ENCODE peak calls at places on chromosomes 5 and 9, in ten cellular contexts. W is PC-9, J is fibroblast of lung, B is IMR-90, Q is neural progenitor cell, S is A549, F is H9, O is mesenchymal stem cell, H is GM23248, D is mesendoderm. Y is an unnamed sample.

GRCh38 chr5:44933686-44934085 is 124.9 kb downstream of the MRPS30 start:
- DNase-seq in W (no peak), J (no peak), B (no peak), Q (no peak), S (no peak), F (no peak), O (no peak), H (no peak), D (no peak), Y (no peak)

GRCh38 chr9:98085955-98086354 is 29.4 kb downstream of the NANS start:
- DNase-seq in W (no peak), J (no peak), B (no peak), Q (peak), S (no peak), F (peak), O (no peak), H (no peak), D (peak), Y (no peak)

GRCh38 chr5:62149894-62150293 is 156.1 kb upstream of the KIF2A start:
- DNase-seq in W (no peak), J (no peak), B (no peak), Q (no peak), S (no peak), F (no peak), O (no peak), H (no peak), D (no peak), Y (no peak)

GRCh38 chr5:56543431-56544385 is 271.6 kb upstream of the MAP3K1 start:
- DNase-seq in W (peak), J (peak), B (peak), Q (no peak), S (peak), F (no peak), O (peak), H (peak), D (peak), Y (no peak)

GRCh38 chr5:173840111-173840983 is 47.8 kb upstream of the CPEB4 start:
- DNase-seq in W (no peak), J (no peak), B (no peak), Q (no peak), S (no peak), F (no peak), O (no peak), H (no peak), D (no peak), Y (no peak)

GRCh38 chr5:21573915-21574314 is 1279.2 kb downstream of the CDH12 start:
- DNase-seq in W (no peak), J (no peak), B (no peak), Q (no peak), S (no peak), F (no peak), O (no peak), H (no peak), D (no peak), Y (no peak)

GRCh38 chr9:134804871-134805270 is 75.7 kb upstream of the FCN2 start:
- DNase-seq in W (no peak), J (no peak), B (no peak), Q (no peak), S (no peak), F (no peak), O (no peak), H (no peak), D (no peak), Y (no peak)

GRCh38 chr5:167916706-167917105 is 374.7 kb upstream of the WWC1 start:
- DNase-seq in W (no peak), J (peak), B (peak), Q (peak), S (no peak), F (peak), O (no peak), H (peak), D (peak), Y (no peak)

GRCh38 chr9:133774799-133775198 is 36.6 kb upstream of the SARDH start:
- DNase-seq in W (no peak), J (no peak), B (no peak), Q (no peak), S (no peak), F (no peak), O (no peak), H (no peak), D (no peak), Y (no peak)

GRCh38 chr9:103734471-103734870 is 359.6 kb upstream of the SMC2 start:
- DNase-seq in W (no peak), J (no peak), B (no peak), Q (no peak), S (no peak), F (no peak), O (no peak), H (no peak), D (no peak), Y (no peak)

GRCh38 chr5:39578887-39579497 is 154.2 kb upstream of the DAB2 start:
- DNase-seq in W (no peak), J (peak), B (peak), Q (no peak), S (no peak), F (no peak), O (peak), H (peak), D (no peak), Y (peak)

GRCh38 chr5:164346785-164347630 is 841.6 kb downstream of the MAT2B start:
- DNase-seq in W (no peak), J (no peak), B (peak), Q (no peak), S (no peak), F (no peak), O (peak), H (no peak), D (peak), Y (no peak)

GRCh38 chr5:111681791-111682190 is 75.2 kb downstream of the NREP start:
- DNase-seq in W (no peak), J (peak), B (peak), Q (no peak), S (no peak), F (no peak), O (no peak), H (peak), D (no peak), Y (no peak)

GRCh38 chr5:16970826-16971225 is 34.7 kb upstream of the MYO10 start:
- DNase-seq in W (no peak), J (no peak), B (peak), Q (no peak), S (no peak), F (no peak), O (no peak), H (peak), D (no peak), Y (no peak)

GRCh38 chr5:148084269-148084668 is 20.5 kb downstream of the SPINK5 start:
- DNase-seq in W (no peak), J (no peak), B (no peak), Q (no peak), S (no peak), F (peak), O (no peak), H (no peak), D (peak), Y (no peak)

GRCh38 chr5:83378624-83379259 is 92.8 kb upstream of the VCAN start:
- DNase-seq in W (no peak), J (no peak), B (no peak), Q (no peak), S (no peak), F (peak), O (no peak), H (no peak), D (peak), Y (no peak)

GRCh38 chr5:15577132-15577531 is 77.2 kb downstream of the FBXL7 start:
- DNase-seq in W (no peak), J (no peak), B (no peak), Q (no peak), S (no peak), F (no peak), O (no peak), H (no peak), D (peak), Y (no peak)

GRCh38 chr5:133613184-133613583 is 843 bp upstream of the FSTL4 start:
- DNase-seq in W (no peak), J (no peak), B (no peak), Q (no peak), S (no peak), F (no peak), O (no peak), H (no peak), D (no peak), Y (no peak)

GRCh38 chr5:51302358-51302757 is 80.9 kb upstream of the ISL1 start:
- DNase-seq in W (no peak), J (no peak), B (no peak), Q (peak), S (no peak), F (no peak), O (no peak), H (no peak), D (no peak), Y (peak)

GRCh38 chr5:3896098-3896497 is 300.5 kb downstream of the IRX1 start:
- DNase-seq in W (no peak), J (no peak), B (no peak), Q (no peak), S (no peak), F (no peak), O (no peak), H (no peak), D (no peak), Y (no peak)

GRCh38 chr9:133125706-133126696 is 5.0 kb upstream of the RALGDS start:
- DNase-seq in W (no peak), J (peak), B (peak), Q (no peak), S (no peak), F (no peak), O (no peak), H (peak), D (no peak), Y (no peak)

GRCh38 chr5:149834246-149834855 is 104.2 kb downstream of the PPARGC1B start:
- DNase-seq in W (peak), J (peak), B (peak), Q (peak), S (peak), F (peak), O (peak), H (peak), D (peak), Y (peak)

GRCh38 chr5:135239461-135240282 is 159.4 kb downstream of the MACROH2A1 start:
- DNase-seq in W (no peak), J (peak), B (peak), Q (no peak), S (no peak), F (peak), O (peak), H (no peak), D (no peak), Y (no peak)

GRCh38 chr5:54273715-54274114 is 36.7 kb downstream of the ARL15 start:
- DNase-seq in W (no peak), J (no peak), B (no peak), Q (no peak), S (no peak), F (no peak), O (no peak), H (no peak), D (peak), Y (no peak)

GRCh38 chr5:154223320-154223719 is 32.8 kb downstream of the GALNT10 start:
- DNase-seq in W (peak), J (no peak), B (no peak), Q (no peak), S (no peak), F (no peak), O (no peak), H (no peak), D (no peak), Y (no peak)

GRCh38 chr5:106423109-106423897 is 1247.4 kb downstream of the EFNA5 start:
- DNase-seq in W (no peak), J (no peak), B (no peak), Q (peak), S (no peak), F (peak), O (no peak), H (no peak), D (no peak), Y (no peak)

GRCh38 chr5:145484195-145484594 is 350.9 kb downstream of the PRELID2 start:
- DNase-seq in W (no peak), J (peak), B (peak), Q (no peak), S (peak), F (no peak), O (peak), H (peak), D (no peak), Y (no peak)

GRCh38 chr5:157247267-157247666 is 18.7 kb upstream of the CYFIP2 start:
- DNase-seq in W (no peak), J (no peak), B (no peak), Q (no peak), S (no peak), F (no peak), O (no peak), H (no peak), D (no peak), Y (no peak)

GRCh38 chr9:123176230-123176629 is 92.2 kb downstream of the STRBP start:
- DNase-seq in W (no peak), J (peak), B (peak), Q (no peak), S (no peak), F (no peak), O (peak), H (peak), D (no peak), Y (no peak)

GRCh38 chr9:23587433-23587832 is 238.6 kb downstream of the ELAVL2 start:
- DNase-seq in W (no peak), J (no peak), B (no peak), Q (no peak), S (no peak), F (no peak), O (peak), H (no peak), D (no peak), Y (no peak)

GRCh38 chr5:181028032-181028819 is 11.8 kb upstream of the BTNL9 start:
- DNase-seq in W (no peak), J (no peak), B (no peak), Q (peak), S (peak), F (peak), O (no peak), H (no peak), D (peak), Y (peak)

GRCh38 chr9:81499021-81499454 is 190.3 kb downstream of the TLE1 start:
- DNase-seq in W (no peak), J (peak), B (peak), Q (no peak), S (no peak), F (no peak), O (peak), H (peak), D (no peak), Y (peak)

GRCh38 chr5:67095346-67095871 is 101.2 kb downstream of the CD180 start:
- DNase-seq in W (no peak), J (peak), B (peak), Q (peak), S (no peak), F (no peak), O (peak), H (peak), D (peak), Y (peak)

GRCh38 chr5:71731015-71731414 is 11.9 kb downstream of the CARTPT start:
- DNase-seq in W (no peak), J (no peak), B (no peak), Q (no peak), S (no peak), F (no peak), O (no peak), H (no peak), D (no peak), Y (no peak)

GRCh38 chr9:114271556-114272510 is 51.1 kb upstream of the ORM1 start:
- DNase-seq in W (no peak), J (peak), B (peak), Q (peak), S (no peak), F (peak), O (peak), H (peak), D (peak), Y (no peak)

GRCh38 chr5:2207966-2208544 is 325.3 kb upstream of the IRX4 start:
- DNase-seq in W (peak), J (no peak), B (no peak), Q (peak), S (peak), F (peak), O (no peak), H (no peak), D (peak), Y (peak)

GRCh38 chr9:82513976-82514735 is 525.6 kb downstream of the SPATA31D1 start:
- DNase-seq in W (no peak), J (no peak), B (no peak), Q (no peak), S (no peak), F (no peak), O (no peak), H (peak), D (no peak), Y (no peak)

GRCh38 chr9:82512724-82513123 is 524.2 kb downstream of the SPATA31D1 start:
- DNase-seq in W (no peak), J (no peak), B (no peak), Q (no peak), S (no peak), F (no peak), O (no peak), H (no peak), D (no peak), Y (no peak)

GRCh38 chr9:82511626-82512025 is 523.1 kb downstream of the SPATA31D1 start:
- DNase-seq in W (no peak), J (no peak), B (no peak), Q (no peak), S (no peak), F (no peak), O (no peak), H (no peak), D (no peak), Y (no peak)

DNA sequence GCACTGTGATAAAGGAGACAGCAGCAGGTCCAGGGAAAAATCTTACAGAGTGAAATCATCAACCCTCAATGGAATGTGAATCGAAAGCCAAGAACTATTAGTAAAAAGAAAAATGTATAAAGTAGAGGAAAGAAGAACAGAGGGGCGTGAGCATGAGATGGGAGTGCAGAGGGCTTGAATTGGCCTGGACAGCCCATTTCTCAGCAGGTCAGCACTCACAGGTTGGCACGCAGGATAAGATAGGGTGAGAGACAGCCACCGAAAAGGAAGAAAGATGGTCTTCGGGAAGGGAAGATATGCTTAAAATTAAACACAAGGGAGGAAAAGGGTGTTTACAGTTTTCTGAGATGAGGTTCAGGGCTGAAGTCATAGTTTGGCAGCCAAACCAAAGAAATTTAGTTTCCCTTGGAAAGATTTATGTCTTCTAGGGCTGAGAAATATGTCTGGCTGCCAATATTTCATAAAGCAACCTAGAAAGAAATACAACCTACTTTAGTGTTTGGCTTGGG is 524.7 kb downstream of the SPATA31D1 start:
- DNase-seq in W (no peak), J (peak), B (peak), Q (no peak), S (no peak), F (no peak), O (no peak), H (peak), D (no peak), Y (no peak)
- H3K4me2 ChIP-seq in W (no peak), J (peak), B (peak), Q (no peak), S (no peak), F (no peak), O (no peak), H (peak), D (no peak), Y (no peak)

DNA sequence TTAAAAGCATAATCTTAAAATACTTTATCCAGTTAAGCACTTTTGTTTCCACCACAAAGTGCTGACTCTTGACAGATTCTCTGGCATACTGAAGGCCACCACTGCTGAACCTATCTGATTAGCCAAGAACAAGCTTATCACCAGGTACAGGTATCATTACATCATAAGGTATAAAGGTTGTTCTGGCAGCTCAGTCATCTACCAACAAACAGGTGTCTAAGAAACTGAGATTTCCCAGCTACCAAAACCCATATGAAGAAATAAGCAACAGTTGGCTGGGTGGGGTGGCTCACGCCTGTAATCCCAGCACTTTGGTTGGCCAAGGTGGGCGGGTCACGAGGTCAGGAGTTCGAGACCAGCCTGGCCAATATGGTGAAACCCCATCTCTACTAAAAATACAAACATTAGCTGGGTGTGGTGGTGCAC is 5.0 kb downstream of the MTMR12 start:
- DNase-seq in W (no peak), J (no peak), B (no peak), Q (no peak), S (no peak), F (no peak), O (no peak), H (no peak), D (no peak), Y (peak)
- H3K4me2 ChIP-seq in W (no peak), J (no peak), B (no peak), Q (no peak), S (no peak), F (no peak), O (no peak), H (no peak), D (no peak), Y (no peak)

GRCh38 chr9:99244300-99245260 is 22.5 kb downstream of the SEC61B start:
- DNase-seq in W (no peak), J (no peak), B (no peak), Q (no peak), S (no peak), F (no peak), O (no peak), H (no peak), D (no peak), Y (no peak)
- H3K4me2 ChIP-seq in W (no peak), J (no peak), B (no peak), Q (no peak), S (no peak), F (no peak), O (no peak), H (no peak), D (no peak), Y (no peak)

GRCh38 chr5:179321206-179321987 is 23.9 kb downstream of the ADAMTS2 start:
- DNase-seq in W (no peak), J (no peak), B (no peak), Q (no peak), S (no peak), F (no peak), O (no peak), H (no peak), D (no peak), Y (no peak)
- H3K4me2 ChIP-seq in W (no peak), J (no peak), B (no peak), Q (no peak), S (no peak), F (no peak), O (no peak), H (no peak), D (no peak), Y (no peak)